ENCODE peak calls at places on chromosome 5, in eight cellular contexts. C is fibroblast of pulmonary artery, D is RPMI8226, U is T-helper 2 cell, A is stomach, J is endothelial cell, P is HFFc6, R is IMR-90. N is an unnamed sample.

GRCh38 chr5:142432961-142433360 is 108.1 kb upstream of the SPRY4 start:
- DNase-seq in C (no peak), D (peak), U (peak), A (no peak), J (no peak), P (no peak), R (no peak), N (no peak)

GRCh38 chr5:37490411-37490810 is 111.3 kb downstream of the WDR70 start:
- DNase-seq in C (no peak), D (no peak), U (no peak), A (no peak), J (no peak), P (no peak), R (no peak), N (no peak)

GRCh38 chr5:36390640-36391039 is 88.9 kb upstream of the RANBP3L start:
- DNase-seq in C (no peak), D (no peak), U (no peak), A (no peak), J (no peak), P (no peak), R (no peak), N (no peak)

GRCh38 chr5:1201327-1202025 is at the start of gene SLC6A19:
- DNase-seq in C (no peak), D (peak), U (no peak), A (peak), J (no peak), P (no peak), R (no peak), N (no peak)

GRCh38 chr5:97528941-97529340 is 345.9 kb upstream of the RIOK2 start:
- DNase-seq in C (peak), D (no peak), U (no peak), A (no peak), J (no peak), P (peak), R (peak), N (no peak)

GRCh38 chr5:77087484-77088291 is 603 bp upstream of the ZBED3 start:
- DNase-seq in C (peak), D (no peak), U (no peak), A (peak), J (no peak), P (no peak), R (peak), N (no peak)

GRCh38 chr5:119168401-119168800 is 97.5 kb downstream of the DMXL1 start:
- DNase-seq in C (no peak), D (no peak), U (no peak), A (no peak), J (no peak), P (no peak), R (peak), N (no peak)

GRCh38 chr5:167820266-167820988 is 471.0 kb upstream of the WWC1 start:
- DNase-seq in C (no peak), D (no peak), U (no peak), A (no peak), J (no peak), P (no peak), R (no peak), N (no peak)

GRCh38 chr5:96384353-96384752 is 48.7 kb downstream of the PCSK1 start:
- DNase-seq in C (peak), D (no peak), U (no peak), A (no peak), J (no peak), P (peak), R (peak), N (no peak)

GRCh38 chr5:168464214-168464613 is 22.1 kb upstream of the RARS1 start:
- DNase-seq in C (no peak), D (no peak), U (no peak), A (no peak), J (no peak), P (no peak), R (no peak), N (no peak)

GRCh38 chr5:112548246-112548982 is 129.3 kb upstream of the EPB41L4A start:
- DNase-seq in C (peak), D (no peak), U (no peak), A (no peak), J (no peak), P (peak), R (peak), N (no peak)

GRCh38 chr5:23506329-23507236 is 826 bp upstream of the PRDM9 start:
- DNase-seq in C (peak), D (peak), U (peak), A (no peak), J (no peak), P (no peak), R (no peak), N (no peak)

GRCh38 chr5:93578813-93579560 is 2.0 kb downstream of the NR2F1-AS1 start:
- DNase-seq in C (peak), D (no peak), U (no peak), A (no peak), J (no peak), P (no peak), R (peak), N (no peak)

GRCh38 chr5:41112486-41113455 is 41.6 kb upstream of the MROH2B start:
- DNase-seq in C (peak), D (no peak), U (no peak), A (no peak), J (no peak), P (peak), R (peak), N (no peak)

GRCh38 chr5:137392261-137392660 is 106.9 kb downstream of the SPOCK1 start:
- DNase-seq in C (peak), D (no peak), U (no peak), A (no peak), J (no peak), P (no peak), R (no peak), N (no peak)

GRCh38 chr5:96616801-96617200 is 45.4 kb upstream of the CAST start:
- DNase-seq in C (no peak), D (no peak), U (no peak), A (no peak), J (no peak), P (no peak), R (no peak), N (no peak)

N was measured in Karpas-422.